ENCODE peak calls at places on chromosomes 2 and 18, in ten cellular contexts. Q is cardiac muscle cell; W is aorta; E is adipocyte; T is CD8-positive, alpha-beta T cell; X is SK-N-SH; P is GM23338; K is PC-9; C is right lobe of liver; G is heart left ventricle. R is an unnamed sample. For H3K4me1 and H3K27me3, the result is how much of the 10 kb centered on the place peaks cover.

GRCh38 chr2:219661197-219661954 is 33.9 kb downstream of the SLC4A3 start:
- DNase-seq in Q (peak), W (no peak), E (no peak), T (no peak), X (no peak), P (no peak), K (no peak), C (no peak), G (no peak), R (no peak)

GRCh38 chr18:44937985-44938384 is 257.3 kb downstream of the SETBP1 start:
- DNase-seq in Q (no peak), W (no peak), E (no peak), T (no peak), X (peak), P (no peak), K (no peak), C (no peak), G (no peak), R (no peak)

GRCh38 chr2:4246364-4247131 is 543.2 kb downstream of the DCDC2C start:
- DNase-seq in Q (no peak), W (no peak), E (no peak), T (no peak), X (no peak), P (peak), K (no peak), C (no peak), G (no peak), R (no peak)

GRCh38 chr18:62925031-62925688 is 209.8 kb downstream of the PHLPP1 start:
- DNase-seq in Q (no peak), W (no peak), E (peak), T (no peak), X (no peak), P (no peak), K (no peak), C (no peak), G (no peak), R (no peak)

GRCh38 chr2:199147216-199147615 is 310.5 kb downstream of the SATB2 start:
- DNase-seq in Q (no peak), W (no peak), E (peak), T (no peak), X (no peak), P (no peak), K (no peak), C (no peak), G (no peak), R (no peak)

GRCh38 chr2:579351-579886 is 97.8 kb downstream of the TMEM18 start:
- DNase-seq in Q (no peak), W (no peak), E (no peak), T (no peak), X (no peak), P (no peak), K (no peak), C (no peak), G (no peak), R (no peak)

GRCh38 chr2:100197643-100198153 is 55.3 kb upstream of the AFF3 start:
- DNase-seq in Q (peak), W (peak), E (peak), T (no peak), X (peak), P (peak), K (no peak), C (no peak), G (peak), R (peak)

GRCh38 chr2:185477452-185477851 is 261.2 kb upstream of the FSIP2 start:
- DNase-seq in Q (no peak), W (no peak), E (no peak), T (no peak), X (no peak), P (no peak), K (no peak), C (no peak), G (no peak), R (no peak)

GRCh38 chr2:147810883-147811765 is 33.7 kb upstream of the ACVR2A start:
- DNase-seq in Q (no peak), W (no peak), E (no peak), T (no peak), X (no peak), P (no peak), K (no peak), C (no peak), G (no peak), R (no peak)

GRCh38 chr2:156565066-156565710 is 129.0 kb downstream of the GPD2 start:
- DNase-seq in Q (peak), W (no peak), E (peak), T (no peak), X (no peak), P (peak), K (no peak), C (no peak), G (no peak), R (no peak)

GRCh38 chr2:39573276-39573675 is 92.4 kb upstream of the TMEM178A start:
- DNase-seq in Q (peak), W (no peak), E (no peak), T (no peak), X (no peak), P (no peak), K (no peak), C (no peak), G (no peak), R (no peak)

GRCh38 chr18:34818069-34818468 is 108.0 kb downstream of the DTNA start:
- DNase-seq in Q (no peak), W (no peak), E (no peak), T (no peak), X (no peak), P (no peak), K (no peak), C (no peak), G (no peak), R (no peak)

GRCh38 chr2:71995067-71995665 is 152.5 kb downstream of the CYP26B1 start:
- DNase-seq in Q (peak), W (no peak), E (peak), T (no peak), X (peak), P (peak), K (no peak), C (no peak), G (no peak), R (no peak)

GRCh38 chr18:45828917-45829811 is 3.7 kb downstream of the SIGLEC15 start:
- DNase-seq in Q (no peak), W (no peak), E (no peak), T (no peak), X (no peak), P (no peak), K (peak), C (no peak), G (no peak), R (no peak)

GRCh38 chr2:235879116-235879515 is 289.1 kb downstream of the GBX2 start:
- DNase-seq in Q (no peak), W (no peak), E (no peak), T (no peak), X (no peak), P (no peak), K (no peak), C (no peak), G (no peak), R (no peak)

GRCh38 chr18:73381361-73382031 is 513.7 kb upstream of the NETO1 start:
- DNase-seq in Q (no peak), W (no peak), E (no peak), T (no peak), X (no peak), P (no peak), K (no peak), C (no peak), G (no peak), R (no peak)

GRCh38 chr2:170716851-170717598 is 1.9 kb downstream of the SP5 start:
- DNase-seq in Q (peak), W (peak), E (peak), T (no peak), X (peak), P (peak), K (no peak), C (peak), G (peak), R (no peak)

GRCh38 chr2:132267372-132267771 is 105.6 kb upstream of the ANKRD30BL start:
- DNase-seq in Q (peak), W (no peak), E (no peak), T (no peak), X (no peak), P (peak), K (no peak), C (no peak), G (no peak), R (no peak)

GRCh38 chr18:2451556-2451955 is 119.7 kb downstream of the METTL4 start:
- DNase-seq in Q (no peak), W (no peak), E (no peak), T (no peak), X (no peak), P (no peak), K (no peak), C (no peak), G (no peak), R (no peak)

GRCh38 chr2:213455316-213456008 is 171.2 kb downstream of the SPAG16 start:
- DNase-seq in Q (no peak), W (no peak), E (no peak), T (no peak), X (no peak), P (peak), K (no peak), C (no peak), G (no peak), R (no peak)

GRCh38 chr2:111918383-111918806 is 20.0 kb downstream of the MERTK start:
- DNase-seq in Q (peak), W (no peak), E (peak), T (no peak), X (peak), P (no peak), K (no peak), C (no peak), G (no peak), R (no peak)

GRCh38 chr2:45643095-45643494 is 8.4 kb upstream of the PRKCE start:
- DNase-seq in Q (no peak), W (no peak), E (peak), T (no peak), X (no peak), P (peak), K (no peak), C (no peak), G (no peak), R (no peak)

GRCh38 chr2:139155991-139156390 is 375.8 kb upstream of the NXPH2 start:
- DNase-seq in Q (no peak), W (no peak), E (no peak), T (no peak), X (no peak), P (peak), K (no peak), C (no peak), G (no peak), R (no peak)

GRCh38 chr18:4004176-4004829 is 450.8 kb downstream of the DLGAP1 start:
- DNase-seq in Q (no peak), W (no peak), E (no peak), T (no peak), X (no peak), P (no peak), K (no peak), C (no peak), G (no peak), R (no peak)

GRCh38 chr2:70779911-70780580 is 10.4 kb downstream of the FIGLA start:
- DNase-seq in Q (peak), W (no peak), E (no peak), T (no peak), X (no peak), P (no peak), K (no peak), C (no peak), G (no peak), R (no peak)

GRCh38 chr2:240566203-240567136 is 1.8 kb upstream of the RNPEPL1 start:
- DNase-seq in Q (peak), W (peak), E (peak), T (peak), X (peak), P (peak), K (peak), C (peak), G (peak), R (peak)

GRCh38 chr2:240565267-240566202 is 2.7 kb upstream of the RNPEPL1 start:
- DNase-seq in Q (peak), W (peak), E (no peak), T (peak), X (peak), P (no peak), K (peak), C (peak), G (peak), R (peak)

GRCh38 chr2:240567872-240568677 is at the start of gene RNPEPL1:
- DNase-seq in Q (no peak), W (peak), E (peak), T (peak), X (peak), P (peak), K (peak), C (peak), G (peak), R (peak)

GRCh38 chr2:240568678-240569522 is 616 bp downstream of the RNPEPL1 start:
- DNase-seq in Q (peak), W (peak), E (peak), T (peak), X (peak), P (peak), K (peak), C (peak), G (peak), R (peak)

GRCh38 chr2:240567137-240567871 is 980 bp upstream of the RNPEPL1 start:
- DNase-seq in Q (no peak), W (peak), E (no peak), T (peak), X (peak), P (no peak), K (no peak), C (peak), G (peak), R (peak)
- H3K4me1 ChIP-seq in Q (under half), W (under half), E (under half), T (half or more), X (under half), P (under half), K (half or more), C (under half), G (under half), R (under half)

DNA sequence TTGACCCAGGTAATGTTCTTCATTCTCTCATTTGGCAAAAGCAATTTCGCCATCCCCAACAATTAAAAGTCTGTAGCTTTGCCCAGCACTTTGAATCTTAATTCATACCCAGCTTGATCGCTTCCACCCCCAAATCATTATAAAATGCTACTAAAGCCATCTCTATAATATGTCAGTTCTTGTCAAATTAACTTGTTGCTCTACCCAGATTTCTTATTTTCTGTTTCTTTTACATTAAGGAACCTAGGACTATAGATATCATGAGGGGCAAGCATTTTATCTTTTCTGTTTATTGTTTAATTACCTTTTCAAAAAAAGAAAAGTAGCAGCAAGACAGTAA is 6.1 kb upstream of the POU3F3 start:
- DNase-seq in Q (no peak), W (no peak), E (no peak), T (no peak), X (no peak), P (no peak), K (no peak), C (no peak), G (no peak), R (no peak)
- H3K27me3 ChIP-seq in Q (half or more), W (under half), E (half or more), T (under half), X (half or more), P (half or more), K (under half), C (half or more), G (half or more), R (under half)

GRCh38 chr2:8329660-8330622 is 351.9 kb upstream of the ID2 start:
- DNase-seq in Q (no peak), W (no peak), E (no peak), T (no peak), X (no peak), P (no peak), K (no peak), C (peak), G (no peak), R (peak)

GRCh38 chr2:8324164-8324848 is 357.6 kb upstream of the ID2 start:
- DNase-seq in Q (no peak), W (no peak), E (no peak), T (peak), X (no peak), P (no peak), K (no peak), C (no peak), G (no peak), R (no peak)

GRCh38 chr2:8328189-8328588 is 353.7 kb upstream of the ID2 start:
- DNase-seq in Q (no peak), W (no peak), E (no peak), T (no peak), X (no peak), P (no peak), K (no peak), C (no peak), G (no peak), R (no peak)

GRCh38 chr2:8332646-8333045 is 349.2 kb upstream of the ID2 start:
- DNase-seq in Q (no peak), W (no peak), E (no peak), T (no peak), X (no peak), P (no peak), K (no peak), C (no peak), G (no peak), R (no peak)

GRCh38 chr2:8327371-8328100 is 354.3 kb upstream of the ID2 start:
- DNase-seq in Q (no peak), W (no peak), E (no peak), T (no peak), X (no peak), P (no peak), K (no peak), C (no peak), G (no peak), R (no peak)
- H3K4me1 ChIP-seq in Q (under half), W (under half), E (under half), T (under half), X (under half), P (under half), K (under half), C (under half), G (under half), R (under half)

GRCh38 chr2:11492244-11492643 is 26.3 kb upstream of the E2F6 start:
- DNase-seq in Q (no peak), W (no peak), E (no peak), T (no peak), X (peak), P (no peak), K (no peak), C (no peak), G (no peak), R (no peak)
- H3K27me3 ChIP-seq in Q (under half), W (under half), E (under half), T (under half), X (under half), P (under half), K (half or more), C (under half), G (under half), R (under half)

DNA sequence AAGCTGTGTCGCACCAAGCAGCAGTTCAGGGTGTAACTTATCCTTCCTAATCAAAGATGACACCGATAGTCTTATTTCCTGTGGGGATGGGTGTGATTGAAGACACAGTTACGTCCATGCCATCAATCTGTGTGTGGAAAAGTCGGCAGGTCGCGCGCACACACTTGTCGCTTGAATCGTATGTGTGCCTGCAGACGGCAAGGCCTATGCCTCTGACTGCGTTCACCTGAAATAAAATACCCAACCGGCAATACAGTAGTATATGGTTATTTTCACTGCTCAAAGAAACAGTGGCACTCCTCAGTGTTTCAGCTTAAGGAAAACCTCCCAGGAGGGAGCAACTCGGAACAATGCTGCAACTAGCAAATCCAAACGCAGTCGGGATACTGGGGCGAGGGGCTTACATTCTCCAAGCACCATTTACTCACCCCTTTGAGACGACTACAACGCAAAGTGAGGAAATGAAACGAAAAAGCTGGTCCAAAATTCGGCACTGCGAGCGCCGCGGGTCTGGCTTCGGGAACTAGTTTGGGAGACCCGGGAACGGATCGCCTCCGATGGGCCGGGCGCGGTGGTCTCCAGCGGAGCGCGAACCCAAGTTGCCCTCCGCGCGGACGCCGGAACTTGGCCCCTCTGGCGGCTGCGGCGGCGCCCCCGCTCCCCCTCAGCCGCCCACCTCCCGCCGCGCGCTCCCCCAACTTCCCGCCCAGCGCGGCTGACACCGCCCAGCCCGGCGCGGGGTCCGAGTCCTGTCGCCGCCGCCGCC is 680 bp downstream of the PRKD3 start:
- DNase-seq in Q (peak), W (peak), E (peak), T (peak), X (peak), P (peak), K (peak), C (peak), G (peak), R (no peak)
- H3K4me1 ChIP-seq in Q (under half), W (under half), E (under half), T (under half), X (under half), P (under half), K (under half), C (under half), G (under half), R (under half)

GRCh38 chr2:29921560-29921915 is at the start of gene ALK:
- DNase-seq in Q (peak), W (peak), E (peak), T (peak), X (peak), P (peak), K (no peak), C (peak), G (peak), R (peak)
- H3K27me3 ChIP-seq in Q (under half), W (under half), E (under half), T (under half), X (under half), P (under half), K (under half), C (under half), G (under half), R (under half)

GRCh38 chr2:30514134-30514860 is 67.3 kb downstream of the LCLAT1 start:
- DNase-seq in Q (peak), W (no peak), E (peak), T (no peak), X (peak), P (peak), K (no peak), C (no peak), G (peak), R (no peak)

GRCh38 chr2:30509716-30510115 is 62.7 kb downstream of the LCLAT1 start:
- DNase-seq in Q (no peak), W (no peak), E (no peak), T (no peak), X (no peak), P (no peak), K (no peak), C (no peak), G (no peak), R (no peak)

GRCh38 chr2:30512243-30512866 is 65.3 kb downstream of the LCLAT1 start:
- DNase-seq in Q (no peak), W (no peak), E (peak), T (no peak), X (no peak), P (peak), K (no peak), C (no peak), G (no peak), R (no peak)

GRCh38 chr2:30511122-30512083 is 64.4 kb downstream of the LCLAT1 start:
- DNase-seq in Q (peak), W (no peak), E (no peak), T (no peak), X (peak), P (peak), K (peak), C (no peak), G (peak), R (no peak)

DNA sequence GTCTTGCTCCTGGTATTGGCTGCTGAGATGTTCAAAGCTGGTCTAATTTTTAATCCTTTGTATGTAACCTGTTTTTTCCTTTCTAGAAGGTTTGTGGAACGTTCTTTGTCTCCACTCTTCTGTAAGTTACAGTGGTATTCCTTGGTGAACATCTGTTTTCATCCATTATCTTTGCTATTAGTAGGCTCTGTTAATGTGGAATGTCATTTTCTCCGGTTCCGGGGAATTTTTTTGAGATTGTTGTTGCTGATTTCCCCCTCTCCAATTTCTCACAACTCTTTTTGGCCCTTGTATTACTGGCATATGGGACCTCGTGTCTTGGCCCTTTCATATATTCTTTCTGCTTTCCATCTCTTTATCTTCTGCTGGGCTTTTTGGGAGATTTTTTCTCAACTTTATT is 63.4 kb downstream of the LCLAT1 start:
- DNase-seq in Q (peak), W (no peak), E (no peak), T (no peak), X (no peak), P (no peak), K (no peak), C (no peak), G (no peak), R (no peak)
- H3K4me1 ChIP-seq in Q (half or more), W (under half), E (under half), T (under half), X (under half), P (under half), K (half or more), C (under half), G (under half), R (under half)

DNA sequence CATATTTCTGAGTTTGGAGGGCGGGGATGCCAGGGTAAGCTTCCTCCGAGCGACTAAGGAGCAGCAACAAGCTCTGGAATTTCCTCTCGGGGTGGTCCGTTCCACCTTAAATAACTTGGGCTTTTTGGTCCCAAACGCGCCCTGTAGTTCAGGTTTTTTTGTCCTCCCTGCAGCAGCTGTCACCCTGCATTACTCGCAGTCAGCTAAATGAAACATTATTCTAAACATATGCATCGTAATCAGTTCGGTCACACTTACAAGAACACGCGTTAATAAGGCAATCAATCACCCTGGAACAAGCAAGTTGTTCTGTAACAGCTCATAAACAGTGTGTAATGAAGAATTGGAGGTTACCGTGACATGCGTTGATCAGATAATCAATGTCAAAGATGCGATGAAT is 8.3 kb downstream of the EVX2 start:
- DNase-seq in Q (no peak), W (no peak), E (no peak), T (no peak), X (no peak), P (peak), K (no peak), C (no peak), G (no peak), R (no peak)
- H3K27me3 ChIP-seq in Q (half or more), W (under half), E (half or more), T (half or more), X (under half), P (half or more), K (half or more), C (half or more), G (half or more), R (under half)